ENCODE peak calls at places on chromosomes 5 and 9, in four cellular contexts. L is GM23248, G is left ventricle myocardium inferior, Q is SJSA1. C is an unnamed sample.

GRCh38 chr5:16372493-16372892 is 93.1 kb downstream of the ZNF622 start:
- DNase-seq in L (no peak), G (no peak), Q (no peak), C (no peak)

GRCh38 chr5:8943301-8943700 is 602.6 kb downstream of the SEMA5A start:
- DNase-seq in L (no peak), G (no peak), Q (no peak), C (no peak)

GRCh38 chr5:35342664-35343063 is 112.4 kb upstream of the PRLR start:
- DNase-seq in L (peak; percentile 13), G (no peak), Q (no peak), C (no peak)

GRCh38 chr5:150606476-150606875 is 34.0 kb upstream of the SYNPO start:
- DNase-seq in L (no peak), G (no peak), Q (no peak), C (no peak)

GRCh38 chr5:68464424-68464823 is 248.9 kb downstream of the PIK3R1 start:
- DNase-seq in L (peak; percentile 38), G (no peak), Q (no peak), C (no peak)

GRCh38 chr5:132260714-132261615 is 3.5 kb downstream of the PDLIM4 start:
- DNase-seq in L (peak; percentile 93), G (peak; percentile 56), Q (peak; percentile 87), C (no peak)

GRCh38 chr9:111178361-111179043 is 140.2 kb upstream of the LPAR1 start:
- DNase-seq in L (peak; percentile 81), G (no peak), Q (no peak), C (no peak)

GRCh38 chr5:137735531-137736284 is at the start of gene KLHL3:
- DNase-seq in L (peak; percentile 77), G (peak; percentile 29), Q (no peak), C (no peak)

GRCh38 chr5:157820593-157821252 is 38.2 kb downstream of the CLINT1 start:
- DNase-seq in L (peak; percentile 79), G (no peak), Q (peak; percentile 46), C (no peak)

GRCh38 chr5:121158433-121158832 is 693.2 kb upstream of the FTMT start:
- DNase-seq in L (no peak), G (no peak), Q (no peak), C (no peak)

GRCh38 chr5:43773032-43773830 is 170.3 kb downstream of the NNT start:
- DNase-seq in L (peak; percentile 75), G (no peak), Q (peak; percentile 89), C (peak; percentile 49)

GRCh38 chr9:129836342-129837007 is 1.2 kb downstream of the USP20 start:
- DNase-seq in L (peak; percentile 24), G (no peak), Q (no peak), C (no peak)

GRCh38 chr9:84917366-84918063 is 248.0 kb downstream of the NTRK2 start:
- DNase-seq in L (no peak), G (no peak), Q (no peak), C (no peak)

GRCh38 chr5:64015824-64016223 is 53.6 kb upstream of the HTR1A start:
- DNase-seq in L (no peak), G (no peak), Q (no peak), C (no peak)

GRCh38 chr9:15743512-15743911 is 190.7 kb downstream of the CCDC171 start:
- DNase-seq in L (no peak), G (no peak), Q (no peak), C (no peak)

GRCh38 chr9:99430301-99430700 is 208.2 kb downstream of the SEC61B start:
- DNase-seq in L (peak; percentile 69), G (no peak), Q (peak; percentile 92), C (no peak)

GRCh38 chr5:10760976-10761841 is at the start of gene DAP:
- DNase-seq in L (peak; percentile 92), G (peak; percentile 88), Q (peak; percentile 78), C (no peak)

DNA sequence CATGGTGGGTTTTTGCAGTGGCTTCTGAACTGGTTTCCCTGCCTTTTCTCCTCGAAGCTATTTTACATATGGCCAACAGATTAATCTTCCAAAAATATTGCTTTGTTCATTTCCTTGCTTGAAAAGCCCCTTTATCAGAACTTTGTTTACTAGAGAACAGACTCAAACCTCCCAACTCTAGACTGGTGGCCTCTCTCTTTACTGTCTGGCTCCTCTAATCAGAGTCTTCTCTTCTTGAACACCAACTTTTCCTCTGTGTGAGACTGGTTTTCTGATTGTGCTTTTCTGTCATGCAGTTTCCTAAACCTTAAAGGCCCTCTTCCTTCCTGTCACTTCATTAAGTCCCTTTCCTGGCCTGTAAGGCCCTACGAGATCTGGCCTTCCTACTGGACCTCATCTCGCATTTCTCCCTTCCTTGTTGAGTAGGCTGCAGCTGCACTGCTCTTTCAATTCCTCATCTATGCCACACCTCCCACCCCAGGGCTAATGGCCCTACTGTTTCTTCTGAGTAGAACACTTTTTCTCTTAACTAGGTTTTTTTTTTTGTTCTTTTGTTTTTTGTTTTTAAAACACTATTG is 5.7 kb downstream of the C9orf43 start:
- DNase-seq in L (no peak), G (no peak), Q (no peak), C (no peak)
- H3K4me3 ChIP-seq in L (no peak overlapping the region), G (no peak overlapping the region), Q (no peak overlapping the region), C (no peak overlapping the region)

GRCh38 chr5:127228540-127229184 is 61.9 kb upstream of the MEGF10 start:
- DNase-seq in L (peak; percentile 20), G (no peak), Q (no peak), C (no peak)
- H3K4me3 ChIP-seq in L (peak overlapping the region; percentile 71), G (peak overlapping the region; percentile 70), Q (peak overlapping the region; percentile 34), C (no peak overlapping the region)

GRCh38 chr5:148829248-148829594 is 2.8 kb downstream of the ADRB2 start:
- DNase-seq in L (no peak), G (no peak), Q (no peak), C (no peak)

GRCh38 chr5:148831590-148832565 is 5.5 kb downstream of the ADRB2 start:
- DNase-seq in L (no peak), G (no peak), Q (no peak), C (no peak)

GRCh38 chr5:148828461-148829247 is 2.2 kb downstream of the ADRB2 start:
- DNase-seq in L (peak; percentile 11), G (no peak), Q (peak; percentile 31), C (no peak)

GRCh38 chr5:148829734-148830133 is 3.3 kb downstream of the ADRB2 start:
- DNase-seq in L (no peak), G (peak; percentile 28), Q (no peak), C (no peak)

GRCh38 chr5:148830220-148830619 is 3.8 kb downstream of the ADRB2 start:
- DNase-seq in L (no peak), G (peak; percentile 22), Q (no peak), C (no peak)
- H3K4me3 ChIP-seq in L (no peak overlapping the region), G (peak overlapping the region; percentile 76), Q (no peak overlapping the region), C (peak overlapping the region; percentile 83)

DNA sequence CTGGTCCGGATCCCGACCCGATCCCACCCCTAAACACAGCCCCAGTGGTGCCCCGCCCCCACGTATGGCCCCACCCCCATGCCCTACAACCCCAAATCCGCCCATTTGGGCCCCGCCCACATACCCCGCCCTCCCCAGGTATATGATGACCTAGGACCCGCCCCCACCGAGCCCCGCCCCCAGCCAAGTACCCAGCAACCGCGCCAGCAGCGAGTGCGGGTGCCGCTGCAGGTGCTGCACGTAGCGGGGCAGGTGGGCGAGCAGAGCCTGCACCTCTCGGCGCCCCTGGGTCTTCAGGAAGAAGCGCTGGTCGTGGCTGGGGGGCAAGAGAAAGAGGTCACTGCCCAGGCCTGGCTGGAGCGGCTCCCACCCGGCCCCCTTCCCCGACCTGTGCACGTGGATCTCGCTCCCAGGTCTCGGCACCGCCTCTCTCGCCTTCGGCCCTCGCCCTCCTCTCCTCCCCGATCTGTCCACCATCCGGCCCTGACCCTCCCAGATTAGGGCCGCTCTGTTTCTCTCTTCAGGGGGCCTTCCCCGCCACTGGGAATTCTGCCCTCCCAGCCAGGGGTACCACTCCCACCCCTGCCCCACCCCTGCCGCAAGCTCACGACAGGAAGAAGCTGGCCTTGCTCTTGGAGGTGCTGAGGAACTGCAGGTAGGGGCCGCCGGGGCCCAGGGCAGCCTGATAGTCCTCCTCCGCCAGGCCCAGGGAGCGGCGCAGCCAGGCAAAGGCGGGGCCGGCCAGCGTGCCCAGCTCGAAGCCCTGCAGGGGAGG is 2.9 kb downstream of the PIP5KL1 start:
- DNase-seq in L (peak; percentile 55), G (no peak), Q (no peak), C (peak; percentile 52)
- H3K4me3 ChIP-seq in L (peak overlapping the region; percentile 55), G (peak overlapping the region; percentile 34), Q (no peak overlapping the region), C (peak overlapping the region; percentile 59)

GRCh38 chr5:143916441-143916840 is 104.5 kb downstream of the HMHB1 start:
- DNase-seq in L (peak; percentile 71), G (no peak), Q (no peak), C (no peak)
- H3K4me3 ChIP-seq in L (no peak overlapping the region), G (no peak overlapping the region), Q (no peak overlapping the region), C (no peak overlapping the region)

GRCh38 chr5:124997186-124997893 is 250.9 kb upstream of the ZNF608 start:
- DNase-seq in L (peak; percentile 10), G (no peak), Q (no peak), C (no peak)

GRCh38 chr5:125005287-125005686 is 258.8 kb upstream of the ZNF608 start:
- DNase-seq in L (no peak), G (no peak), Q (no peak), C (no peak)

GRCh38 chr5:125004009-125004408 is 257.6 kb upstream of the ZNF608 start:
- DNase-seq in L (no peak), G (no peak), Q (no peak), C (no peak)

GRCh38 chr5:125006011-125006685 is 259.7 kb upstream of the ZNF608 start:
- DNase-seq in L (no peak), G (no peak), Q (no peak), C (no peak)

GRCh38 chr5:125002727-125003598 is 256.5 kb upstream of the ZNF608 start:
- DNase-seq in L (no peak), G (no peak), Q (peak; percentile 23), C (no peak)
- H3K4me3 ChIP-seq in L (no peak overlapping the region), G (no peak overlapping the region), Q (no peak overlapping the region), C (no peak overlapping the region)

DNA sequence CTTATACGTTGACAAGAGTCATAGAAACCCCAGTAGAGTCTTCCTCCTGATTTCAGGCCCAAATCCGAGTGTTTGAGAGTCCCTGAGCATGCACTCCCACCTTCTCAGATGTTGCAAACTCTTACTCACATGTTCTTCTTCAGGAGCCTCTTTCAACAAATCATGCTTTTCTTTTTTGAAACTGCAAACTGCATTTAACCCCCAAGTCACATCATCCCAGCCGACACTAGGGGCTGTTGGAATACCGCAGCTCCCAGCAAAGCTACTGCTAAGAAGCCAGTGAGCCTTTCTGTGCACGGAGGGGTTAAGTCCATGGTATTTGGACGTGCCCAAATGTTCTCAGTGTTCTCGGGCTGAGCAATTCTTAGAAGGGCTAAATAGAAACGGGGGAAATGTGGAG is 282.9 kb downstream of the NFIB start:
- DNase-seq in L (peak; percentile 8), G (peak; percentile 26), Q (no peak), C (no peak)
- H3K4me3 ChIP-seq in L (no peak overlapping the region), G (peak overlapping the region; percentile 58), Q (no peak overlapping the region), C (no peak overlapping the region)

C was measured in keratinocyte.